ENCODE peak calls at places on chromosome 16, in nine cellular contexts. J is HCT116, O is heart left ventricle, P is astrocyte of the cerebellum, U is K562, K is progenitor cell of endocrine pancreas, G is AG04450, N is mucosa of descending colon, Q is GM13977. E is an unnamed sample.
A peak's percentile ranks its signal among the peaks of the same experiment; 100 is the strongest.

GRCh38 chr16:4306439-4307214 is 9.2 kb upstream of the GLIS2 start:
- DNase-seq in J (no peak), O (no peak), P (no peak), U (peak; percentile 22), K (no peak), G (no peak), N (no peak), Q (peak; percentile 71), E (peak; percentile 65)

GRCh38 chr16:54281535-54282201 is 4.9 kb downstream of the IRX3 start:
- DNase-seq in J (no peak), O (no peak), P (no peak), U (no peak), K (peak; percentile 14), G (no peak), N (no peak), Q (no peak), E (no peak)

GRCh38 chr16:48612621-48613020 is 2.6 kb upstream of the N4BP1 start:
- DNase-seq in J (no peak), O (no peak), P (no peak), U (no peak), K (no peak), G (no peak), N (no peak), Q (no peak), E (no peak)

GRCh38 chr16:27286446-27286845 is 17.9 kb upstream of the NSMCE1 start:
- DNase-seq in J (no peak), O (peak; percentile 30), P (peak; percentile 94), U (no peak), K (no peak), G (peak; percentile 85), N (no peak), Q (no peak), E (no peak)

GRCh38 chr16:25005445-25006306 is 9.5 kb downstream of the ARHGAP17 start:
- DNase-seq in J (no peak), O (no peak), P (no peak), U (no peak), K (no peak), G (no peak), N (no peak), Q (no peak), E (no peak)

GRCh38 chr16:66606000-66606751 is 1.7 kb downstream of the CMTM3 start:
- DNase-seq in J (no peak), O (no peak), P (no peak), U (no peak), K (no peak), G (no peak), N (no peak), Q (peak; percentile 74), E (peak; percentile 70)

GRCh38 chr16:79076039-79076767 is 524.3 kb downstream of the MAF start:
- DNase-seq in J (no peak), O (no peak), P (no peak), U (no peak), K (no peak), G (no peak), N (no peak), Q (no peak), E (no peak)

GRCh38 chr16:47063011-47063724 is 80.6 kb downstream of the NETO2 start:
- DNase-seq in J (no peak), O (no peak), P (no peak), U (no peak), K (no peak), G (no peak), N (no peak), Q (no peak), E (no peak)

GRCh38 chr16:10852948-10853347 is 24.1 kb upstream of the CIITA start:
- DNase-seq in J (no peak), O (no peak), P (no peak), U (no peak), K (no peak), G (no peak), N (no peak), Q (no peak), E (no peak)

GRCh38 chr16:17370233-17371013 is 100.3 kb downstream of the XYLT1 start:
- DNase-seq in J (no peak), O (no peak), P (peak; percentile 60), U (no peak), K (no peak), G (no peak), N (no peak), Q (no peak), E (no peak)

GRCh38 chr16:85361441-85362118 is 249.3 kb upstream of the CIBAR2 start:
- DNase-seq in J (no peak), O (peak; percentile 60), P (no peak), U (no peak), K (no peak), G (no peak), N (peak; percentile 52), Q (no peak), E (no peak)

GRCh38 chr16:71526111-71526998 is at the start of gene CHST4:
- DNase-seq in J (no peak), O (no peak), P (peak; percentile 73), U (peak; percentile 4), K (no peak), G (peak; percentile 27), N (no peak), Q (no peak), E (no peak)

GRCh38 chr16:9603316-9603715 is 511.9 kb downstream of the HAPSTR1 start:
- DNase-seq in J (no peak), O (no peak), P (no peak), U (no peak), K (no peak), G (no peak), N (no peak), Q (no peak), E (no peak)
- TF ChIP-seq CTCF in J (no peak), O (no peak), P (no peak), U (no peak), K (no peak), G (no peak), N (no peak), Q (no peak), E (no peak)

DNA sequence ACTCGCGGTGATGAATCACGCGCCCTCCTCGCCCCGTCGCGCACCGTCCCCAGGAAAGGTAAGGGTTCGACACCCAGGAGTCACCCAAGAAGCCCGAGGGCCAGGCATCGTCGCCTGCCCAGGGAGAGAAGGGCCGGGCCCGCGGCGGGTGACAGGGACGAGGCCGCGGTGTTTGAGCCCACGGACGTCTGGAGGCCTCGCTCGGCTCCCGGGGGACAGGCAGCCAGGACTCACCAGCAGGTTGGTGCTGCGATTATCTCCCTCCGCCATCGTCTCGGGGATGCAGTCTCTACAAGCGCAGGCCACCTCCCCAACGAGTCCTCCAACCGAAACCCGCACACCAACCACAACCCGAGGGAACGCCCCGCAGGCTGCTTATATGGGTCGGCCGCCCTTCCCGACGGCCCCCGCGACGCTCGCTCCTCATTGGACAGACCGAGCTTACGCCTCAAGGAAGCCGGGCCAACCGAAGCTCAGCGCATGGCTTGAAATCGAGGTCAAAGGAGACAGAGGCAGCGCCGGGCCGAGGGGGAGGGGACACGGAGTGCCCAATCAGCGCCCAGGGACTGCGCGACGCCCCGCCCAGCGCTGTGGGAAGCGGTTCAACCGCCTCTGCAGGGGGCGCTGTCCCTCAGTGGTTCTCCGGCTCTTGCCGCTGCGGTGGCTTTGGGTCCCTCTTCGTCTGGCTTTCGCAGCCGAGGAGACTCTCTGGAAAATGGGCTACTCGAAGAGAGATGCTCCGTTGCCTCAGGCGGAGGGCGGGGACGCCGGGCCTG is at the start of gene ARL6IP1:
- DNase-seq in J (peak; percentile 98), O (peak; percentile 99), P (peak; percentile 98), U (peak; percentile 99), K (peak; percentile 95), G (peak; percentile 99), N (peak; percentile 99), Q (peak; percentile 95), E (peak; percentile 98)
- TF ChIP-seq CTCF in J (peak; percentile 74), O (peak; percentile 99), P (peak; percentile 53), U (peak; percentile 80), K (peak; percentile 92), G (peak; percentile 86), N (peak; percentile 94), Q (peak; percentile 90), E (peak; percentile 96)

GRCh38 chr16:87850009-87851006 is 19.0 kb downstream of the SLC7A5 start:
- DNase-seq in J (no peak), O (peak; percentile 65), P (no peak), U (peak; percentile 72), K (peak; percentile 78), G (no peak), N (peak; percentile 69), Q (peak; percentile 91), E (peak; percentile 87)

GRCh38 chr16:87853411-87854052 is 15.8 kb downstream of the SLC7A5 start:
- DNase-seq in J (peak; percentile 79), O (peak; percentile 92), P (no peak), U (peak; percentile 93), K (peak; percentile 48), G (peak; percentile 67), N (peak; percentile 91), Q (peak; percentile 94), E (peak; percentile 88)

GRCh38 chr16:87849419-87850008 is 19.8 kb downstream of the SLC7A5 start:
- DNase-seq in J (no peak), O (no peak), P (no peak), U (no peak), K (no peak), G (no peak), N (peak; percentile 26), Q (no peak), E (no peak)

GRCh38 chr16:87851141-87851587 is 18.1 kb downstream of the SLC7A5 start:
- DNase-seq in J (no peak), O (no peak), P (no peak), U (no peak), K (no peak), G (no peak), N (no peak), Q (no peak), E (no peak)

DNA sequence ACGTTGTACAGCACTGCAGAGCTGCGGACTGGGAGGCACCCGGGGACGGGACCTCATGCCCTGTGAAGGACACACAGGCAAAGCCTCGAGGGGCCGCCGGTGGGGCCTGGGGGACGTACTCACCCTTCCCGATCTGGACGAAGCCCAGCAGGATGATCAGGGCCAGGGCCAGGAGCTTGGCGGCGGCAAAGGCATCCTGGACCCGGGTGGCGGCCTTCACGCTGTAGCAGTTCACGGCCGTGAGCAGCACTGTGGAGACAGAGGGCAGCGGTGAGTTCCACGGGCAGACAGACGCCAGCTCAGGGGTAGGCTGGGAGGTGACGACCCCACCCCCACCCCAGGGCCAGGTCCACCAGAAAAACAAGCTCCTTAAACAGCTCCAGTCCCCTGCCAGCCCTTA is 17.7 kb downstream of the SLC7A5 start:
- DNase-seq in J (no peak), O (no peak), P (no peak), U (no peak), K (no peak), G (no peak), N (no peak), Q (no peak), E (no peak)
- TF ChIP-seq CTCF in J (no peak), O (no peak), P (no peak), U (no peak), K (no peak), G (no peak), N (no peak), Q (peak; percentile 6), E (no peak)

DNA sequence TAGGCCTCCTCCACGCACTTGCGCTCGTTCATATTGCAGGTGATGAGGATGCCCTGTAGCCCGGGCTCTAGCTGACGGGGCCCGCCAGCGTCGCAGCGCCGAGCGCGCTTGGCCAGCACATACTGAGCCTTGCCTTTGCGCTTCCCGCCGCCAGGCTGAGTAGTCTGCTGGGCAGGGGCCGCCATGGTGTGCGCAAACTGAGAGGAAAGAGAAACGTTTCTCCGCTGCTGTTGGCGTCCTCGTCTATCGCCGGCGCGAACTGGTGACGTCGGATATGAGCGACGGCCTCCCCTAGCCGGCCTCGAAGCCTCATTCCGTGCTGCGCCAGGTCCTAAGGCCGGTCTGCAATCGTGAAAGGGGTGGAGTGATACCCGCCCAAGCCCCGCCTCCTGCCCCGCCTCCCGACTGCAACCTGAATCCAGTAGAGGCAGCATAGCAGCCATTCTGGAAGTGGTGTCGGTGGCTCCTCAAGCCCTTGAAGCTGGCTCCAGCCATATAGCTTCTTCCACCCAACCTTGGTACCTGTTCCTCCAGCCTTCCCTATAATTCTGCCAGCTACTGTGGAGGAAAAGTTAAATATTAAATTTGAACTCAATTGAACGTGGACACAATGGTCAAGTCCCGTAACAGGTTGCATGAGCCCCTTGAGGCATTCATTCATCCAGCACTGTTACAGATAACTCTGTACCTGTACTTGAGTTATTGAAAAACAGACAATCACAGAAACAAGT is at the start of gene THUMPD1:
- DNase-seq in J (peak; percentile 92), O (peak; percentile 96), P (peak; percentile 87), U (peak; percentile 97), K (peak; percentile 89), G (peak; percentile 83), N (peak; percentile 99), Q (peak; percentile 94), E (peak; percentile 98)
- TF ChIP-seq CTCF in J (peak; percentile 14), O (peak; percentile 29), P (peak; percentile 21), U (peak; percentile 43), K (peak; percentile 14), G (peak; percentile 15), N (peak; percentile 6), Q (no peak), E (no peak)

E was measured in GM10248.